ENCODE peak calls at places on chromosomes 11 and 22, in ten cellular contexts. D, J, Z, E, G, C, F, I, K and T are unnamed samples. For H3K4me1 and H3K36me3, the result is how much of the 10 kb centered on the place peaks cover.

GRCh38 chr11:44858796-44859527 is 91.7 kb downstream of the TP53I11 start:
- DNase-seq in K (no peak), Z (peak), D (no peak), G (no peak), E (peak), C (no peak), F (no peak), I (no peak), J (no peak), T (no peak)

GRCh38 chr11:86673055-86673843 is 833 bp upstream of the ME3 start:
- DNase-seq in Z (no peak), D (no peak), E (no peak), F (no peak), C (no peak), K (no peak), I (no peak), G (no peak), J (no peak), T (no peak)

GRCh38 chr11:28763876-28764275 is 655.7 kb downstream of the METTL15 start:
- DNase-seq in J (no peak), G (no peak), I (no peak), C (no peak), K (no peak), E (no peak), Z (no peak), D (no peak), F (no peak), T (no peak)

GRCh38 chr22:43144949-43145348 is 1.8 kb upstream of the MCAT start:
- DNase-seq in K (no peak), D (no peak), Z (no peak), G (no peak), J (no peak), C (no peak), F (no peak), E (no peak), I (no peak), T (no peak)

GRCh38 chr11:69480547-69481392 is 693 bp upstream of the LINC01488 start:
- DNase-seq in D (peak), I (peak), Z (peak), F (no peak), E (no peak), K (no peak), G (no peak), C (no peak), J (no peak), T (no peak)

GRCh38 chr11:71190551-71190950 is 61.8 kb downstream of the SHANK2 start:
- DNase-seq in J (no peak), G (no peak), I (no peak), K (peak), F (peak), D (no peak), C (no peak), Z (no peak), E (peak), T (no peak)

GRCh38 chr11:60657880-60658279 is 41.5 kb upstream of the MS4A8 start:
- DNase-seq in F (peak), C (no peak), G (no peak), D (no peak), Z (no peak), I (peak), K (no peak), E (no peak), J (peak), T (no peak)

GRCh38 chr11:112195906-112196305 is 20.6 kb downstream of the BCO2 start:
- DNase-seq in Z (peak), C (no peak), I (no peak), E (no peak), F (no peak), G (no peak), J (no peak), D (no peak), K (no peak), T (no peak)

GRCh38 chr11:35893796-35894475 is 49.9 kb upstream of the LDLRAD3 start:
- DNase-seq in I (peak), G (peak), F (no peak), K (peak), J (no peak), D (no peak), E (no peak), C (no peak), Z (peak), T (no peak)

GRCh38 chr11:34512810-34513673 is 552 bp downstream of the ELF5 start:
- DNase-seq in K (peak), Z (peak), D (peak), E (no peak), G (peak), C (no peak), F (peak), J (peak), I (peak), T (no peak)

GRCh38 chr11:26522912-26523610 is 49.0 kb downstream of the MUC15 start:
- DNase-seq in K (no peak), D (no peak), Z (peak), F (no peak), G (no peak), J (no peak), E (no peak), I (no peak), C (no peak), T (no peak)

GRCh38 chr11:8807544-8808225 is 103.3 kb upstream of the AKIP1 start:
- DNase-seq in K (no peak), D (peak), Z (peak), E (peak), J (peak), G (no peak), F (no peak), I (peak), C (peak), T (peak)

GRCh38 chr11:2765491-2765890 is 65.7 kb upstream of the KCNQ1OT1 start:
- DNase-seq in E (no peak), G (no peak), I (no peak), F (no peak), C (no peak), K (no peak), J (no peak), Z (no peak), D (no peak), T (no peak)

GRCh38 chr11:75024764-75025211 is 36.1 kb downstream of the NEU3 start:
- DNase-seq in I (no peak), Z (no peak), J (no peak), D (no peak), F (no peak), E (no peak), G (no peak), K (no peak), C (no peak), T (no peak)
- H3K4me1 ChIP-seq in I (under half), Z (under half), J (under half), D (under half), F (under half), E (under half), G (under half), K (under half), C (under half), T (under half)

GRCh38 chr22:20537325-20537756 is 29.9 kb downstream of the MED15 start:
- DNase-seq in G (no peak), J (no peak), K (no peak), Z (no peak), D (no peak), E (no peak), I (no peak), C (no peak), F (no peak), T (no peak)

GRCh38 chr22:20533879-20534265 is 26.5 kb downstream of the MED15 start:
- DNase-seq in Z (no peak), K (no peak), G (no peak), C (no peak), J (no peak), D (no peak), E (no peak), F (no peak), I (no peak), T (no peak)

GRCh38 chr22:20537983-20538382 is 30.6 kb downstream of the MED15 start:
- DNase-seq in K (no peak), E (no peak), F (no peak), J (no peak), D (no peak), C (no peak), I (no peak), G (no peak), Z (no peak), T (no peak)

GRCh38 chr22:20533095-20533878 is 25.9 kb downstream of the MED15 start:
- DNase-seq in G (no peak), C (no peak), Z (no peak), D (no peak), K (no peak), J (no peak), F (no peak), E (no peak), I (no peak), T (no peak)

DNA sequence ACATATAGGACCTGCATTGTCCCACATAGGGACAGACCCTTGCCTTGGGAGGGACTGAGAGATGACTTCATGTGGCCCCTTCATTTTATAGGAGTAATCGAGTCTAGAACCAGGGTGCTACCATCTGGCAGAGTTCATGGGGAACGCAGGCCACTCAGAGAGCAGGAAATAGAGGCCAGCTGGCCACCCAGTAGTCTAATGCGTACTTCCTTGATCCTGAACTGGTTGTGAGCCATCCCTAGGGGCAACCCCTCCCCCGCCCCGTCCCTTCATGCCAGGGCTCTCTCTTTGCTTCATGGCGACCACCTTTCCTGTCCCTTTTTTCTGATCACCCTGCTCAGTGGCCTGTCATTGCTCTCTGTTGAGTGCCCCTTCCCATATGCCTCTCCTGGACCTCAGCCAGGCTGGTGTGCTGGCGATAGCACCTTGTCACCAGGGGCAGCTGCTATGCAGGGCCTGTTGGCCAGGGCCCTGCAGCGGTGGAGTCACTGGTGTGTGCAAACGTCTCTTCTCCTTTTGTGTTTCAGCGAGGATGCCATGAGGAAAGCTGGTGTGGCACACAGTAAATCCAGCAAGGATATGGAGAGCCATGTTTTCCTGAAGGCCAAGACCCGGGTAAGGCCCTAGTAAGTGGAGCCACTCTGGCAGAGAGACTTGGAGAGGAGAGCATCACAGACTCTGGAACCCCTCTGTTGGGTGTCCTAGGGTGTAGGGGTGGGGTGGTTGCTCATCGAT is 29.3 kb downstream of the MED15 start:
- DNase-seq in C (no peak), K (no peak), F (no peak), J (no peak), G (no peak), Z (no peak), E (no peak), I (no peak), D (peak), T (no peak)
- H3K36me3 ChIP-seq in C (under half), K (under half), F (under half), J (half or more), G (under half), Z (under half), E (under half), I (under half), D (under half), T (under half)

DNA sequence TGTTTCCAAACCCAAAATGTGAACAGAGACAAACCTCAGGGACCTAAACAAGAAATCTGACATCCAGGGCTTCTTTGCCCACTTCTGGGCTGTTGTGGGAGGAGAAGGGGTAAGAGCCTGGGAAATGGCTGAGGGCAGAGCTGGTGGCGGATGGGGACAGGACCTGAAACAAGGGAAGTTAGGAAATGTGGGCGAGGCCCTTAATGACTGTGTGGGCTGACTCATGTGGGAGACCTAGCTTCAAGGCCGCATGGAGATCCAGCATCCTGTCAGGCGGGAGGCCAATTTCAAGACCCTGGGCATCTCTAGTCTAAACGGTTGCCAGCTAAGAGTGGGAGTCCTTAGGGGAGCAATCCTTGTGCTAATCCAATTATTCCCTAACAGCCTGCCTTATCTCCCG is 2.1 kb upstream of the OAF start:
- DNase-seq in D (no peak), Z (peak), K (no peak), I (peak), E (peak), G (peak), C (peak), J (no peak), F (peak), T (peak)
- H3K4me3 ChIP-seq in D (no peak), Z (no peak), K (no peak), I (no peak), E (no peak), G (no peak), C (no peak), J (no peak), F (no peak), T (no peak)

GRCh38 chr11:61985863-61986262 is 18.4 kb upstream of the FTH1 start:
- DNase-seq in F (no peak), C (no peak), E (no peak), I (peak), Z (peak), J (peak), D (no peak), K (peak), G (no peak), T (no peak)
- H3K4me1 ChIP-seq in F (under half), C (under half), E (under half), I (half or more), Z (under half), J (under half), D (under half), K (under half), G (under half), T (under half)

DNA sequence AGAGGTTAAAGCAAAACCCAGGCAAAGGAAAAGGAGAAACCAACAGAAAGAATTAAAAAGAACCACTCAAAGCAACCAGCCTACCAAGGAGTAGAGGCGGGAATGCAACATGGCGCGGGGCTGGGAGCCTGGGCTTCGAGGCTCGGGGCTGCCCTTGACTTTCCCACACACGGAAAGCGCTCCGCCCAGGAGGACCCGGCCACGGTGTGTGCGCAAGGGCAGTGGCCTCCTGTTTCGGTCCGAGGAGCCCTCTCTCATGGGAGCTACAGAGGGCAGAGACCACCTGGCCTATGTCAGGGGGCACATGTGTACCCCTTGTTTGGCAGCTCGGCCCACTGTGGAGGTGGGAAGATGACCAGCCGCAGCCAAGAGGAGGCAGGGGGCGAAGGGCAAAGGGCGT is 55.9 kb downstream of the APOL1 start:
- DNase-seq in I (no peak), F (no peak), C (no peak), E (no peak), J (no peak), G (no peak), D (no peak), K (no peak), Z (no peak), T (no peak)
- H3K36me3 ChIP-seq in I (half or more), F (under half), C (under half), E (half or more), J (half or more), G (half or more), D (half or more), K (under half), Z (half or more), T (under half)

GRCh38 chr11:67301313-67301921 is 1.9 kb upstream of the SSH3 start:
- DNase-seq in K (no peak), Z (no peak), G (no peak), C (no peak), I (no peak), J (no peak), F (peak), D (no peak), E (peak), T (peak)
- H3K4me3 ChIP-seq in K (no peak), Z (no peak), G (peak), C (no peak), I (no peak), J (peak), F (no peak), D (peak), E (no peak), T (no peak)

DNA sequence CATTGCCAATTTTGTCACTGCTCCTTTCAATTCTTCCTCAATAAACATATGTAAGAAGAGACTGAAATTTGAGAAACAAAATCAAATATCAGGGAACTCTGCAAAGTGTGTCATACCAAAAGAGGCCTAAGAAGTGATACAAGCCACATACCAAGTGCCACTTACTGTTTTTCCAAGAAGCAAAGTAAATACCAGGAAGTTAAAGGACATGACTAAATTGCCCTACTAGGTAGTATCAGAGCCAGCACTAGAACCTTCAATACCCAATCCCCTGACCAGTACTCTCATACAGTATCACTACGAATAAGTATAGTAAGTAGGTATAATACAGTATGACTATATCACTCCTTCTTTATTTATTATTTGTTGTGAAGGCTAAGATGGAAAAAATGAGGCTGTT is 13.6 kb downstream of the MAML2 start:
- DNase-seq in Z (no peak), D (no peak), F (no peak), I (no peak), K (no peak), J (no peak), G (no peak), C (no peak), E (no peak), T (no peak)
- H3K4me1 ChIP-seq in Z (under half), D (half or more), F (half or more), I (under half), K (half or more), J (half or more), G (half or more), C (under half), E (half or more), T (under half)

GRCh38 chr22:19456541-19456940 is 9.0 kb upstream of the C22orf39 start:
- DNase-seq in J (no peak), F (no peak), K (no peak), D (no peak), E (no peak), C (no peak), Z (no peak), G (no peak), I (no peak), T (no peak)
- H3K36me3 ChIP-seq in J (half or more), F (under half), K (under half), D (half or more), E (under half), C (under half), Z (under half), G (under half), I (under half), T (under half)